ENCODE peak calls at places on chromosomes 5 and 9, in six cellular contexts. One of them, this sample, is unnamed. For H3K36me3, the result is how much of the 10 kb centered on the place peaks cover.

GRCh38 chr9:112193562-112194288 is 18.6 kb upstream of the SUSD1 start:
- DNase-seq in HAP-1: no peak
- DNase-seq in mucosa of descending colon: no peak
- DNase-seq in CD8-positive, alpha-beta memory T cell: no peak
- DNase-seq in SJSA1: no peak
- DNase-seq in mammary epithelial cell: no peak
- DNase-seq in this sample: no peak

GRCh38 chr9:128553695-128554094 is 1.3 kb downstream of the SPTAN1 start:
- DNase-seq in HAP-1: no peak
- DNase-seq in mucosa of descending colon: no peak
- DNase-seq in CD8-positive, alpha-beta memory T cell: no peak
- DNase-seq in SJSA1: no peak
- DNase-seq in mammary epithelial cell: peak
- DNase-seq in this sample: no peak

GRCh38 chr9:130944510-130945058 is 5.5 kb upstream of the FIBCD1 start:
- DNase-seq in HAP-1: no peak
- DNase-seq in mucosa of descending colon: no peak
- DNase-seq in CD8-positive, alpha-beta memory T cell: no peak
- DNase-seq in SJSA1: no peak
- DNase-seq in mammary epithelial cell: no peak
- DNase-seq in this sample: no peak

GRCh38 chr5:89255845-89256463 is 373.0 kb upstream of the MEF2C start:
- DNase-seq in HAP-1: peak
- DNase-seq in mucosa of descending colon: no peak
- DNase-seq in CD8-positive, alpha-beta memory T cell: no peak
- DNase-seq in SJSA1: peak
- DNase-seq in mammary epithelial cell: peak
- DNase-seq in this sample: no peak

GRCh38 chr9:110105107-110105506 is 102.9 kb downstream of the C9orf152 start:
- DNase-seq in HAP-1: no peak
- DNase-seq in mucosa of descending colon: no peak
- DNase-seq in CD8-positive, alpha-beta memory T cell: no peak
- DNase-seq in SJSA1: no peak
- DNase-seq in mammary epithelial cell: no peak
- DNase-seq in this sample: no peak

GRCh38 chr5:89584339-89584956 is 701.5 kb upstream of the MEF2C start:
- DNase-seq in HAP-1: no peak
- DNase-seq in mucosa of descending colon: no peak
- DNase-seq in CD8-positive, alpha-beta memory T cell: no peak
- DNase-seq in SJSA1: peak
- DNase-seq in mammary epithelial cell: peak
- DNase-seq in this sample: no peak

GRCh38 chr9:94140791-94141790 is 56.8 kb downstream of the PTPDC1 start:
- DNase-seq in HAP-1: no peak
- DNase-seq in mucosa of descending colon: no peak
- DNase-seq in CD8-positive, alpha-beta memory T cell: no peak
- DNase-seq in SJSA1: no peak
- DNase-seq in mammary epithelial cell: no peak
- DNase-seq in this sample: peak

GRCh38 chr5:98772415-98773213 is 849 bp upstream of the RGMB start:
- DNase-seq in HAP-1: peak
- DNase-seq in mucosa of descending colon: peak
- DNase-seq in CD8-positive, alpha-beta memory T cell: peak
- DNase-seq in SJSA1: peak
- DNase-seq in mammary epithelial cell: peak
- DNase-seq in this sample: peak

GRCh38 chr9:2465921-2466460 is 155.6 kb upstream of the VLDLR start:
- DNase-seq in HAP-1: no peak
- DNase-seq in mucosa of descending colon: no peak
- DNase-seq in CD8-positive, alpha-beta memory T cell: no peak
- DNase-seq in SJSA1: no peak
- DNase-seq in mammary epithelial cell: peak
- DNase-seq in this sample: no peak

GRCh38 chr5:111401906-111402305 is 110.4 kb downstream of the STARD4 start:
- DNase-seq in HAP-1: no peak
- DNase-seq in mucosa of descending colon: no peak
- DNase-seq in CD8-positive, alpha-beta memory T cell: no peak
- DNase-seq in SJSA1: no peak
- DNase-seq in mammary epithelial cell: no peak
- DNase-seq in this sample: no peak

GRCh38 chr5:10634056-10634455 is 70.2 kb downstream of the ANKRD33B start:
- DNase-seq in HAP-1: no peak
- DNase-seq in mucosa of descending colon: no peak
- DNase-seq in CD8-positive, alpha-beta memory T cell: no peak
- DNase-seq in SJSA1: no peak
- DNase-seq in mammary epithelial cell: no peak
- DNase-seq in this sample: no peak

GRCh38 chr5:107431998-107432397 is 238.7 kb downstream of the EFNA5 start:
- DNase-seq in HAP-1: no peak
- DNase-seq in mucosa of descending colon: no peak
- DNase-seq in CD8-positive, alpha-beta memory T cell: no peak
- DNase-seq in SJSA1: peak
- DNase-seq in mammary epithelial cell: peak
- DNase-seq in this sample: no peak

GRCh38 chr9:5263568-5264218 is 32.5 kb downstream of the INSL4 start:
- DNase-seq in HAP-1: no peak
- DNase-seq in mucosa of descending colon: no peak
- DNase-seq in CD8-positive, alpha-beta memory T cell: no peak
- DNase-seq in SJSA1: no peak
- DNase-seq in mammary epithelial cell: peak
- DNase-seq in this sample: no peak

GRCh38 chr9:129405089-129405830 is 215.6 kb downstream of the C9orf50 start:
- DNase-seq in HAP-1: no peak
- DNase-seq in mucosa of descending colon: peak
- DNase-seq in CD8-positive, alpha-beta memory T cell: no peak
- DNase-seq in SJSA1: no peak
- DNase-seq in mammary epithelial cell: no peak
- DNase-seq in this sample: no peak

GRCh38 chr5:169893586-169893985 is 86.7 kb downstream of the INSYN2B start:
- DNase-seq in HAP-1: no peak
- DNase-seq in mucosa of descending colon: no peak
- DNase-seq in CD8-positive, alpha-beta memory T cell: no peak
- DNase-seq in SJSA1: no peak
- DNase-seq in mammary epithelial cell: no peak
- DNase-seq in this sample: peak

GRCh38 chr9:8241201-8241600 is 441.6 kb upstream of the DMAC1 start:
- DNase-seq in HAP-1: no peak
- DNase-seq in mucosa of descending colon: no peak
- DNase-seq in CD8-positive, alpha-beta memory T cell: no peak
- DNase-seq in SJSA1: no peak
- DNase-seq in mammary epithelial cell: no peak
- DNase-seq in this sample: no peak

GRCh38 chr9:118896356-118897000 is 472.8 kb downstream of the BRINP1 start:
- DNase-seq in HAP-1: no peak
- DNase-seq in mucosa of descending colon: no peak
- DNase-seq in CD8-positive, alpha-beta memory T cell: no peak
- DNase-seq in SJSA1: no peak
- DNase-seq in mammary epithelial cell: no peak
- DNase-seq in this sample: peak

GRCh38 chr9:2155966-2156365 is 140.8 kb downstream of the SMARCA2 start:
- DNase-seq in HAP-1: no peak
- DNase-seq in mucosa of descending colon: no peak
- DNase-seq in CD8-positive, alpha-beta memory T cell: no peak
- DNase-seq in SJSA1: no peak
- DNase-seq in mammary epithelial cell: peak
- DNase-seq in this sample: no peak

GRCh38 chr5:135569755-135570452 is 8.9 kb downstream of the CXCL14 start:
- DNase-seq in HAP-1: peak
- DNase-seq in mucosa of descending colon: peak
- DNase-seq in CD8-positive, alpha-beta memory T cell: no peak
- DNase-seq in SJSA1: peak
- DNase-seq in mammary epithelial cell: no peak
- DNase-seq in this sample: peak

GRCh38 chr5:127506616-127507015 is 10.8 kb upstream of the PRRC1 start:
- DNase-seq in HAP-1: no peak
- DNase-seq in mucosa of descending colon: no peak
- DNase-seq in CD8-positive, alpha-beta memory T cell: no peak
- DNase-seq in SJSA1: no peak
- DNase-seq in mammary epithelial cell: no peak
- DNase-seq in this sample: no peak

GRCh38 chr5:15844871-15845270 is 334.7 kb downstream of the MARCHF11 start:
- DNase-seq in HAP-1: no peak
- DNase-seq in mucosa of descending colon: no peak
- DNase-seq in CD8-positive, alpha-beta memory T cell: no peak
- DNase-seq in SJSA1: no peak
- DNase-seq in mammary epithelial cell: no peak
- DNase-seq in this sample: no peak

GRCh38 chr9:121498150-121498486 is 1.5 kb downstream of the GGTA1 start:
- DNase-seq in HAP-1: peak
- DNase-seq in mucosa of descending colon: no peak
- DNase-seq in CD8-positive, alpha-beta memory T cell: peak
- DNase-seq in SJSA1: peak
- DNase-seq in mammary epithelial cell: peak
- DNase-seq in this sample: peak

GRCh38 chr9:684055-684949 is 157.2 kb upstream of the DMRT1 start:
- DNase-seq in HAP-1: peak
- DNase-seq in mucosa of descending colon: no peak
- DNase-seq in CD8-positive, alpha-beta memory T cell: no peak
- DNase-seq in SJSA1: no peak
- DNase-seq in mammary epithelial cell: peak
- DNase-seq in this sample: peak

GRCh38 chr9:137000177-137000930 is 4.0 kb upstream of the CLIC3 start:
- DNase-seq in HAP-1: no peak
- DNase-seq in mucosa of descending colon: no peak
- DNase-seq in CD8-positive, alpha-beta memory T cell: no peak
- DNase-seq in SJSA1: no peak
- DNase-seq in mammary epithelial cell: peak
- DNase-seq in this sample: no peak

GRCh38 chr9:34654317-34655083 is 2.5 kb downstream of the IL11RA start:
- DNase-seq in HAP-1: no peak
- DNase-seq in mucosa of descending colon: peak
- DNase-seq in CD8-positive, alpha-beta memory T cell: no peak
- DNase-seq in SJSA1: no peak
- DNase-seq in mammary epithelial cell: no peak
- DNase-seq in this sample: peak

GRCh38 chr5:115417076-115417475 is 120.6 kb upstream of the CCDC112 start:
- DNase-seq in HAP-1: no peak
- DNase-seq in mucosa of descending colon: no peak
- DNase-seq in CD8-positive, alpha-beta memory T cell: no peak
- DNase-seq in SJSA1: no peak
- DNase-seq in mammary epithelial cell: no peak
- DNase-seq in this sample: no peak

GRCh38 chr5:170860818-170861217 is 1.0 kb upstream of the RANBP17 start:
- DNase-seq in HAP-1: no peak
- DNase-seq in mucosa of descending colon: no peak
- DNase-seq in CD8-positive, alpha-beta memory T cell: no peak
- DNase-seq in SJSA1: peak
- DNase-seq in mammary epithelial cell: no peak
- DNase-seq in this sample: no peak

GRCh38 chr5:150224483-150225027 is 34.7 kb downstream of the SLC6A7 start:
- DNase-seq in HAP-1: no peak
- DNase-seq in mucosa of descending colon: no peak
- DNase-seq in CD8-positive, alpha-beta memory T cell: no peak
- DNase-seq in SJSA1: no peak
- DNase-seq in mammary epithelial cell: no peak
- DNase-seq in this sample: no peak
- H3K4me3 ChIP-seq in HAP-1: no peak
- H3K4me3 ChIP-seq in mucosa of descending colon: no peak
- H3K4me3 ChIP-seq in CD8-positive, alpha-beta memory T cell: no peak
- H3K4me3 ChIP-seq in SJSA1: no peak
- H3K4me3 ChIP-seq in mammary epithelial cell: no peak
- H3K4me3 ChIP-seq in this sample: no peak

DNA sequence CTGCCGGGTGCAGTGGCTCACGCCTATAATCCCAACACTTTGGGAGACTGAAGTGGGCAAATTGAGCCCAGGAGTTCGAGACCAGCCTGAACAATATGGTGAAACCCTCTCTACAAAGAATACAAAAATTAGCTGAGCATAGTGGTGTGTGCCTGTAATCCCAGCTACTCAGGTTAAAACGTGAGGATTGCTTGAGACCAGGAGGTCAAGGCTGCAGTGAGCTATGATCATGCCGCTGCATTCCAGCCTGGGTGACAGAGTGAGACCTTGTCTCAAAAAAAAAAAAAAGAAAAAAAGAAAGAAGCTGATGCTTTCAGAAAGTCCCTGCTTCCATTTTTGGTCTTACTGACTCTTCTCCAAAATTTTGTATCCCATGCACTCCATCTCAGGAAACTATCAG is 31.3 kb downstream of the SNAPC3 start:
- DNase-seq in HAP-1: no peak
- DNase-seq in mucosa of descending colon: no peak
- DNase-seq in CD8-positive, alpha-beta memory T cell: no peak
- DNase-seq in SJSA1: no peak
- DNase-seq in mammary epithelial cell: no peak
- DNase-seq in this sample: no peak
- H3K36me3 ChIP-seq in HAP-1: half or more
- H3K36me3 ChIP-seq in mucosa of descending colon: under half
- H3K36me3 ChIP-seq in CD8-positive, alpha-beta memory T cell: under half
- H3K36me3 ChIP-seq in SJSA1: under half
- H3K36me3 ChIP-seq in mammary epithelial cell: under half
- H3K36me3 ChIP-seq in this sample: half or more

DNA sequence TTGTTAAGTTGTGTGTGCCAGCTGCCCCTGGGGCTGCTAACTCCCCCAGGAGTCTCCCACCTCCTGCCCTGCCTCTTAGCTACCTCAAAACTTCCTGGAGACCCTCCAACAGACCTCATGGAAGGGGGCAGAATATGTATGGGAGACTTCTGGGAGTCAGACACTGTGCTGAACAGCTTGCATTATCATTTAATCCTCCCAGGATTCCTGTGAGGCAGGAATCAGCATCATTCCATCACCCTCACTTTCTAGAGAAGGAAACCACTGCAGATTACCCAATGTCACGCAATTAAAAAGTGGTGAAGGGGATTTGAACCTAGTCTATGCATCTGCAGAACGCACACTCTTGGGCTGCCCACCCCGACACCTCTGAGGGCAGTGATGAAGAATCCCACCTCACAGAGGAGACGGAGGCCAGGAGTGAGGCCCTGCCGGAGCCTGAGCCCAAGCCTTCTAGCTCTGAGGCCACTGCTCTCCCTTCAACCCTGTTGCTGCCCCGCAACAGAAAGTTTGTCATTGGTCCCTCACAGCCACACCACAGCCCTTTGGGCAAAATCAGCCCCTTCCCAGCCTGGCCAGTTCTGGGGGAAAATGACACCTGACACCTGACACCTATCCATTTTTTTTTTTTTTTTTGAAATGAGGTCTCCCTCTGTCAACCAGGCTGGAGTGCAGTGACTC is 30.3 kb upstream of the IL17B start:
- DNase-seq in HAP-1: no peak
- DNase-seq in mucosa of descending colon: no peak
- DNase-seq in CD8-positive, alpha-beta memory T cell: no peak
- DNase-seq in SJSA1: no peak
- DNase-seq in mammary epithelial cell: no peak
- DNase-seq in this sample: no peak
- H3K4me3 ChIP-seq in HAP-1: no peak
- H3K4me3 ChIP-seq in mucosa of descending colon: no peak
- H3K4me3 ChIP-seq in CD8-positive, alpha-beta memory T cell: no peak
- H3K4me3 ChIP-seq in SJSA1: peak
- H3K4me3 ChIP-seq in mammary epithelial cell: no peak
- H3K4me3 ChIP-seq in this sample: no peak

DNA sequence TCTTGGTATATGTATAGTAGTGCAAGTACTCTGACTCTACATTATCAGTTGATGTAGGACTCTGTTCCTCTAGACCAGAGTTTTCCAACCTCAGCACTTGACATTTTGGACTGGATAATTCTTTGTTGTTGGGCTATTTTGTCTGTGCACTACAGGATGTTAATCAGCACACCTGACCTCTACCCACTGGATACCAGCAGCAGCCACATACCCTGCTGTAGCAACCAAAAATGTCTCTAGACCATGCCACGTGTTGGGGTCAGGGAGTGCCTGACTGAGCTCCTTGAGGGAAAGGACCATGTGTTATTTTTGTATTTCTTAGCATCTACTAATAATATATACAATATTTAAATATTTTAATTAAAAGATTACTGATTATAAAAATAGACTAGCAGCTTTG is 42.7 kb downstream of the TNPO1 start:
- DNase-seq in HAP-1: no peak
- DNase-seq in mucosa of descending colon: no peak
- DNase-seq in CD8-positive, alpha-beta memory T cell: no peak
- DNase-seq in SJSA1: no peak
- DNase-seq in mammary epithelial cell: no peak
- DNase-seq in this sample: no peak
- H3K36me3 ChIP-seq in HAP-1: half or more
- H3K36me3 ChIP-seq in mucosa of descending colon: under half
- H3K36me3 ChIP-seq in CD8-positive, alpha-beta memory T cell: under half
- H3K36me3 ChIP-seq in SJSA1: half or more
- H3K36me3 ChIP-seq in mammary epithelial cell: half or more
- H3K36me3 ChIP-seq in this sample: half or more

This sample was measured in MG63.